ENCODE peak calls at places on chromosomes 16 and 17, in four cellular contexts. U is HepG2, V is HCT116, E is K562. S is an unnamed sample.

GRCh38 chr16:4313563-4314531 is 2.0 kb upstream of the GLIS2 start:
- DNase-seq in V (peak; percentile 64), E (peak; percentile 76), U (peak; percentile 92), S (no peak)

GRCh38 chr16:67444259-67445125 is 13.6 kb downstream of the HSD11B2 start:
- DNase-seq in U (no peak), E (no peak), V (no peak), S (no peak)

GRCh38 chr17:1735834-1736347 is 6.8 kb upstream of the SERPINF2 start:
- DNase-seq in V (no peak), U (peak; percentile 54), E (no peak), S (no peak)

GRCh38 chr17:51423421-51424160 is 163.2 kb downstream of the UTP18 start:
- DNase-seq in E (no peak), U (no peak), V (no peak), S (no peak)

GRCh38 chr16:4272114-4272954 is 489 bp downstream of the TFAP4 start:
- DNase-seq in U (peak; percentile 35), E (peak; percentile 66), V (no peak), S (no peak)

GRCh38 chr17:13027246-13027645 is 9.4 kb upstream of the ELAC2 start:
- DNase-seq in E (no peak), U (no peak), V (no peak), S (no peak)

GRCh38 chr17:12955521-12955920 is 62.3 kb downstream of the ELAC2 start:
- DNase-seq in U (no peak), V (no peak), E (no peak), S (no peak)

GRCh38 chr17:38419508-38419981 is 8.7 kb upstream of the ARHGAP23 start:
- DNase-seq in V (no peak), U (no peak), E (no peak), S (no peak)

GRCh38 chr17:79230576-79230975 is 156.0 kb downstream of the ENGASE start:
- DNase-seq in U (no peak), V (no peak), E (no peak), S (no peak)

GRCh38 chr16:77273-77806 is 685 bp upstream of the MPG start:
- DNase-seq in U (peak; percentile 29), V (no peak), E (no peak), S (no peak)

GRCh38 chr17:28475151-28475900 is 1.9 kb downstream of the SLC13A2 start:
- DNase-seq in U (peak; percentile 35), E (no peak), V (no peak), S (no peak)

GRCh38 chr17:80104956-80105375 is 3.6 kb downstream of the GAA start:
- DNase-seq in U (no peak), E (no peak), V (no peak), S (no peak)

GRCh38 chr16:88595921-88596320 is 25.7 kb downstream of the ZC3H18 start:
- DNase-seq in V (no peak), E (no peak), U (no peak), S (no peak)

GRCh38 chr16:86884256-86884655 is 305.9 kb downstream of the FOXL1 start:
- DNase-seq in V (no peak), E (no peak), U (no peak), S (no peak)

GRCh38 chr17:37766951-37767350 is 22.1 kb upstream of the HNF1B start:
- DNase-seq in U (no peak), E (no peak), V (no peak), S (no peak)

GRCh38 chr16:5604770-5605169 is 507.2 kb upstream of the EEF2KMT start:
- DNase-seq in V (peak; percentile 8), E (no peak), U (peak; percentile 23), S (no peak)

GRCh38 chr16:66606000-66606751 is 1.7 kb downstream of the CMTM3 start:
- DNase-seq in V (no peak), U (no peak), E (no peak), S (no peak)

GRCh38 chr16:2147981-2148671 is at the start of gene RAB26:
- DNase-seq in E (peak; percentile 84), U (peak; percentile 82), V (no peak), S (no peak)

GRCh38 chr17:17938388-17939107 is 33.7 kb downstream of the TOM1L2 start:
- DNase-seq in E (no peak), V (no peak), U (no peak), S (no peak)
- H3K4me1 ChIP-seq in E (peaks cover 4% of the 10 kb centered on the region), V (peaks cover 75% of the 10 kb centered on the region), U (peaks cover 57% of the 10 kb centered on the region), S (peaks cover 92% of the 10 kb centered on the region)

GRCh38 chr17:76567634-76568432 is 17.8 kb downstream of the ST6GALNAC2 start:
- DNase-seq in E (peak; percentile 18), V (no peak), U (peak; percentile 60), S (no peak)
- TF ChIP-seq TCF7L2 in E (no peak), V (no peak), U (no peak), S (no peak)

DNA sequence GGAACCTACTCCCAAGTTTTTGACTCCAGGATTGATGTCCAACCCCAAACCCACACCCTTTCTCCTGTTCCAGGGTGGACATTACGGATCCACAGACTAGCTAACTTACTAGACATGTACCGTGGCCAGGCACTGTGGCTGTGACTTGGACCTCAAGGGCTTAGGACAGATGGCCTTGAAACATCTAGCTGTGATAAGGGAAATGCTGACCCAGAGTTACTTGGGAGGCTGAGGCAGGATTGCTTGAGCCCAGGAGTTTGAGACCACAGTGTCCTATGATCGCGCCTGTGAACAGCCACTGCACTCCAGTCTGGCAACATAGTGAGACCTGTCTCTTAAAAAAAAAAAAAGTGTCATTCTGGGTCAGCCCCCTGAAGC is 4.2 kb downstream of the STARD3 start:
- DNase-seq in V (no peak), E (no peak), U (no peak), S (no peak)
- TF ChIP-seq SIN3A in V (no peak), E (no peak), U (no peak), S (no peak)

DNA sequence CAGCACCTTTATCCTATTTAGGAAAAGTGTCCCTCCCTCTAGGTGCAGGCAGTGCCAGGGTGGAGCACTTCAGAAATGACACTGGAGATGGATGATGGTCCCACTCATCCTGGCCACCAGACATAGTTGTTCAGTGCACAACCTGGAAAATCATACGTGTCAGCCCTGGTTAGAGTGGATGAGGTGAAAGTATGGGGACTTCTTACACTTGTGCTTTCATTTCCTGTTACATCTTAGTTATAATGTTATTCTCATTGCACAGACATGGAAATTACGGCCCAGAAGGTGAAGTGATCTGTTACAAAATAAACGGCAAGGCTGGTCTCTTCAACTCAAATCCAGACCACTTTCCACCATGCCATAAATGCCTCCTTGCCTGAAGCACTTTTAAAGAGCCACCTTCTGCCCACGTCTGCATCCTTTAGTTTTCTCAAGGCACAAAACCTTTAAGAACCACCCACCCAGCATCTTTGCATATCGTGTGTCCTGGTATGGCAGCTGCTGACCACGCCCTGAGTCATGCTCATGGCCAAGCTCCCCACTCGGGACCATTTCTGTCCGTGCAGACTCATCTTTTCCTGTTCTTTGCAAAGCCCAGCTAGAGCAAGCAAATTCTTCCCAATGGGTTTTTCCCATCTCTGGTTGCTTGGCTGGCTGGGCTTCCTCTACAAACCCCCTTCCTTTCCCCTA is 22.4 kb downstream of the TBC1D3B start:
- DNase-seq in E (no peak), U (no peak), V (no peak), S (no peak)
- H3K4me1 ChIP-seq in E (peaks cover 5% of the 10 kb centered on the region), U (no peaks in the 10 kb centered on the region), V (no peaks in the 10 kb centered on the region), S (peaks cover 2% of the 10 kb centered on the region)

DNA sequence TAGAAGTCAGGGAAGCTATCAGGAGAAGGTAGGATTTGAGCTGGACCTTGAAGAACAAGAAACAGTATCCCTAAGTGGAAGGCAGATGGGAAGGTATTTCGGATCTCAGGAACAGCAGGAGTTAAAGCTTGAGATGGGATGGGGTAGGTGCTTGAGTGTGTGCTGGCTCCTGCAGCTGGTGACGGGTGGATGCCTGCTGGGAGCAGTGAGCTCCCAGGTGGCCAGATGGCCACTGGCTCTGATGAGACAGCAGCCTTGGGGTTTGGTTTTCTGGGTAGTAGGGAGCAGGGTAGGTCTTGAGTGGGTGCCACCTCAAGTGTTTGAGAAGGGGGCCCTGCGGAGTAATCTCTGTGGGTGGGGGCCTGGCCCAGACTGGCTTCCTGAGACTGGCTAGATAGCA is 10.3 kb downstream of the EPN2 start:
- DNase-seq in V (no peak), E (no peak), U (no peak), S (no peak)
- TF ChIP-seq TCF7L2 in V (no peak), E (no peak), U (no peak), S (no peak)

GRCh38 chr17:45984368-45984767 is 14.7 kb upstream of the STH start:
- DNase-seq in E (no peak), V (no peak), U (no peak), S (no peak)

GRCh38 chr17:45980855-45981254 is 18.2 kb upstream of the STH start:
- DNase-seq in U (no peak), V (no peak), E (no peak), S (no peak)

GRCh38 chr17:45983614-45984310 is 15.3 kb upstream of the STH start:
- DNase-seq in U (no peak), E (no peak), V (no peak), S (no peak)

GRCh38 chr17:45981306-45981705 is 17.7 kb upstream of the STH start:
- DNase-seq in E (no peak), V (no peak), U (no peak), S (no peak)

GRCh38 chr17:45982791-45983613 is 16.0 kb upstream of the STH start:
- DNase-seq in U (no peak), V (no peak), E (no peak), S (no peak)
- TF ChIP-seq SIN3A in U (no peak), V (no peak), E (no peak), S (no peak)

DNA sequence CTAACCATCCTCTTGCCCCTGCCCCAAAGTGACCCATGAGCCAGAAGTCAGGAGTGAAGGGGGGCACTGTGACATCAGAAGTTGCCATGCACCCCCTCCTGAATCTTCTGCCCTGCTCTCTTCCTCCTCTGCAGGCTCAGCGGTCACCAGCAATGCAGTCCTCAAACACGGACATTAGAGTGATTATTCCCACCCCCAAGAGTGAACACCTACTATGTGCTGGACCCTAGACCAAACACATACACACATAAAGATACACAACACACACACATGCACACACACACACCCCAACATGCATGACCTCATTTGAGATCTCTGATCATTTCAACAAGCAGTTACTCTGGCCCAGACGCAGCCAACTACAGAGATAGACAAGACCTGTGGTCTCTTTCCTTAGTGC is at the start of gene CDRT4:
- DNase-seq in E (no peak), V (no peak), U (no peak), S (no peak)
- H3K4me1 ChIP-seq in E (no peaks in the 10 kb centered on the region), V (peaks cover 10% of the 10 kb centered on the region), U (peaks cover 8% of the 10 kb centered on the region), S (no peaks in the 10 kb centered on the region)

DNA sequence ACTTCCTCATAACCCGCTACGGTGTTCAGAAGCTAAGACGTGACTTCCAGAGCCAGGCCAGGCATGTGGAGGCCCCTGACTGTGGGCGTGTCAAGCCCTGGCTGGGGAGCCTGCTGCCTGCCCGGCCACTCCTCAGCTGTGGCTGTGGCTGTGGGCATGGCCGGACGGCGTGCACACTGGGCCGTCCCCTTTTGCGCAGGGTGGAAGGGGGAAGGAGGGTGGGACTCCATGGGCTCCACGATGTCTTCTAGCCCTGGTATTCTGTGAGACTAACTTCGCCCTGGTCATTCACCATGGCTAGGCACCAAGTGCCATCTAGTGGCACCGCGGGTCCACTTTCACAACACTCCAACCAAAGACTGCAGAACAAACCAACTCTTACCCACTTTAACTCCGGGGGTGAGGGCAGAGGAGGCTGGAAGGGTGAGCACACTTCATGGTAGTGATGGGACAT is 67.9 kb downstream of the N4BP1 start:
- DNase-seq in V (no peak), U (no peak), E (no peak), S (peak; percentile 24)
- TF ChIP-seq TCF7L2 in V (no peak), U (no peak), E (no peak), S (no peak)